ENCODE peak calls at places on chromosomes 13 and 19, in four cellular contexts. I is IMR-90, J is K562, K is HepG2. R is an unnamed sample.

GRCh38 chr19:19777692-19778091 is 43.9 kb downstream of the ZNF506 start:
- DNase-seq in K (no peak), J (no peak), I (no peak), R (no peak)

GRCh38 chr19:13985771-13986347 is 20.3 kb downstream of the RFX1 start:
- DNase-seq in J (no peak), I (no peak), K (no peak), R (no peak)

GRCh38 chr13:47499358-47500150 is 501.5 kb downstream of the SUCLA2 start:
- DNase-seq in K (no peak), J (no peak), I (peak; percentile 95), R (no peak)

GRCh38 chr13:71879129-71879535 is 12.1 kb upstream of the DACH1 start:
- DNase-seq in I (peak; percentile 27), J (no peak), K (peak; percentile 27), R (peak; percentile 10)

GRCh38 chr13:113052971-113053370 is 52.6 kb upstream of the F7 start:
- DNase-seq in I (no peak), J (no peak), K (no peak), R (no peak)

GRCh38 chr19:56900573-56901097 is 60.1 kb upstream of the PEG3 start:
- DNase-seq in K (peak; percentile 98), I (no peak), J (no peak), R (no peak)

GRCh38 chr13:58994077-58994476 is 1169.7 kb downstream of the DIAPH3 start:
- DNase-seq in K (no peak), I (no peak), J (no peak), R (no peak)

GRCh38 chr19:29497241-29497640 is 28.6 kb upstream of the VSTM2B start:
- DNase-seq in K (no peak), J (no peak), I (no peak), R (no peak)

GRCh38 chr19:30349131-30349730 is 23.0 kb upstream of the ZNF536 start:
- DNase-seq in I (no peak), J (no peak), K (no peak), R (no peak)

GRCh38 chr19:50695251-50696064 is 24.1 kb downstream of the SHANK1 start:
- DNase-seq in I (no peak), K (no peak), J (peak; percentile 74), R (peak; percentile 29)

GRCh38 chr13:51961493-51962403 is 49.5 kb downstream of the ATP7B start:
- DNase-seq in J (no peak), I (no peak), K (no peak), R (no peak)

GRCh38 chr19:4186087-4186993 is 3.9 kb downstream of the ANKRD24 start:
- DNase-seq in K (peak; percentile 67), J (peak; percentile 90), I (peak; percentile 58), R (peak; percentile 77)

GRCh38 chr13:102567857-102568256 is 28.9 kb upstream of the TPP2 start:
- DNase-seq in K (no peak), J (no peak), I (no peak), R (no peak)

GRCh38 chr13:43348397-43348796 is 325.0 kb downstream of the DNAJC15 start:
- DNase-seq in J (no peak), I (peak; percentile 62), K (no peak), R (peak; percentile 11)

GRCh38 chr19:28312269-28312668 is 900.7 kb downstream of the UQCRFS1 start:
- DNase-seq in J (peak; percentile 23), K (no peak), I (no peak), R (no peak)

GRCh38 chr19:45574526-45574925 is 10.1 kb downstream of the OPA3 start:
- DNase-seq in J (no peak), K (no peak), I (no peak), R (no peak)

GRCh38 chr13:86585826-86586225 is 786.6 kb upstream of the SLITRK6 start:
- DNase-seq in K (no peak), I (peak; percentile 93), J (no peak), R (no peak)

GRCh38 chr13:53411443-53411842 is 382.8 kb downstream of the OLFM4 start:
- DNase-seq in K (no peak), I (no peak), J (no peak), R (no peak)

GRCh38 chr13:32019612-32020233 is 11.9 kb upstream of the FRY start:
- DNase-seq in K (peak; percentile 73), J (peak; percentile 21), I (peak; percentile 81), R (peak; percentile 50)

GRCh38 chr19:33429891-33430673 is 56.6 kb downstream of the CEBPG start:
- DNase-seq in I (no peak), J (no peak), K (no peak), R (no peak)

GRCh38 chr19:11382898-11383705 is 1.0 kb downstream of the EPOR start:
- DNase-seq in J (peak; percentile 89), K (peak; percentile 70), I (no peak), R (peak; percentile 44)

GRCh38 chr19:53586277-53586691 is 45.5 kb upstream of the DPRX start:
- DNase-seq in I (no peak), J (no peak), K (peak; percentile 84), R (no peak)

GRCh38 chr19:5250127-5250659 is 90.4 kb downstream of the PTPRS start:
- DNase-seq in I (no peak), K (no peak), J (no peak), R (no peak)

GRCh38 chr13:70932511-70932910 is 824.3 kb upstream of the KLHL1 start:
- DNase-seq in K (no peak), I (no peak), J (no peak), R (no peak)

GRCh38 chr13:27965740-27966640 is 3.1 kb downstream of the CDX2 start:
- DNase-seq in J (no peak), I (no peak), K (no peak), R (no peak)

GRCh38 chr19:9009431-9009830 is 778 bp downstream of the MUC16 start:
- DNase-seq in I (no peak), J (no peak), K (no peak), R (no peak)

GRCh38 chr13:90403330-90404082 is 944.0 kb upstream of the MIR17HG start:
- DNase-seq in K (no peak), J (no peak), I (no peak), R (no peak)

GRCh38 chr19:37551123-37551993 is 43.2 kb downstream of the ZNF571 start:
- DNase-seq in I (peak; percentile 44), K (no peak), J (peak; percentile 63), R (no peak)

GRCh38 chr19:29702161-29702957 is 12.7 kb downstream of the C19orf12 start:
- DNase-seq in J (no peak), K (no peak), I (no peak), R (no peak)

GRCh38 chr19:45076029-45076850 is at the start of gene ZNF296:
- DNase-seq in J (peak; percentile 92), K (peak; percentile 75), I (no peak), R (peak; percentile 84)

GRCh38 chr13:22278336-22278929 is 607.6 kb downstream of the FGF9 start:
- DNase-seq in K (peak; percentile 2), J (peak; percentile 5), I (peak; percentile 63), R (peak; percentile 11)

GRCh38 chr19:7863971-7864718 is 10.0 kb downstream of the PRR36 start:
- DNase-seq in I (no peak), J (no peak), K (no peak), R (no peak)

GRCh38 chr19:7863157-7863970 is 10.8 kb downstream of the PRR36 start:
- DNase-seq in K (no peak), I (no peak), J (no peak), R (no peak)

GRCh38 chr19:7866399-7867091 is 7.6 kb downstream of the PRR36 start:
- DNase-seq in K (peak; percentile 32), J (no peak), I (no peak), R (no peak)

GRCh38 chr19:7865262-7865911 is 8.8 kb downstream of the PRR36 start:
- DNase-seq in I (no peak), K (no peak), J (peak; percentile 5), R (no peak)

DNA sequence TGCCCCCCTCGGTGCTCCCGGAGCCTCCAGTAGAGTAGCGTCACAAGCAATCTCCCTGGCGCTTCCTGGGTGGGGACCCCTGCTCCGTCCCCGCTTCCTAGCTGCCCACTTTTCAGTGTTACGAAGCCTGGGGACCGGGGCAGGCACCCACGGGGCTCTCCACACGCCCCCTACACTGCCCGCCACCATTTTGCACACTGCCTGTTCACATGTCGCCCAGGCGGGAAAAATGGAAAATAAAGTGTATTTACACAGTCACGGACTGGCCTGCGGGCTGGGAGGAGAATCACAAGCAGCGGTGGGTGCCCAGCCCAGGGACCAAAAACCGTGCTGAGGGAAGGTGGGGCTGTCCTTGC is 9.5 kb downstream of the PRR36 start:
- DNase-seq in K (no peak), J (no peak), I (no peak), R (no peak)
- TF ChIP-seq MAZ in K (no peak), J (no peak), I (no peak), R (no peak)

DNA sequence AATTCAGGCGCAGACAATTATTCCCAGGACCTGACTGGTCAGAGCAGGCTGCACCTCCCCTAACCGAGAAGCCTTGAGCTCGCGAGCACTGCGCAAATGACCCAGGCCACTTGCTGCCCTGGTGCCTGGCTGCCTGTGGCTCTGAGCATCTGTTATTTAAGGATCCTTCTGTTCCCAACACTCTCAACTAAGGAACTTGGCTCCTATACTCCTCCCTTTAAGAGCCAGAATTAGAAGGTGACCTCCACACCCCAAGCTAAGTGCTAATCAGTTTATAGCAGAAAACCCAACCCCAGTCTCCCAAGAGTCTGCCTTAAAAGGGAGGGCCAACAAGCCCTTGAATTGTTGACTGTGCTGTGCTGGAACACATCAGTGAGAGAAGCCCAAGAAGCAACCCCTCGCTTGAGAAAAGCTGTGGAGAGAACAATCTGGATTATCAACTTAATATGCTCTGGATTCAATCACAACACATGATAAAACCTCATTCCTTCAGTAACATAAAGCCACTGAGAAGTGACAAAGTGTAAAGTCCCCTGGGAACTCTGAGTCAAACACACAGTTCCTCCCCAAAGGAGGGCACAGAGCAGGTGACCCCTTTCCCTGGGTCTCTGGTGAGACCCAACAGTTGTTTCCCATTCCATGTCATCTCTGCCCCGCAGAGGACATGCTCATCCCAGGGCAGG is 14.6 kb downstream of the AKAP8L start:
- DNase-seq in J (no peak), I (no peak), K (no peak), R (no peak)
- TF ChIP-seq CEBPB in J (no peak), I (no peak), K (no peak), R (no peak)

DNA sequence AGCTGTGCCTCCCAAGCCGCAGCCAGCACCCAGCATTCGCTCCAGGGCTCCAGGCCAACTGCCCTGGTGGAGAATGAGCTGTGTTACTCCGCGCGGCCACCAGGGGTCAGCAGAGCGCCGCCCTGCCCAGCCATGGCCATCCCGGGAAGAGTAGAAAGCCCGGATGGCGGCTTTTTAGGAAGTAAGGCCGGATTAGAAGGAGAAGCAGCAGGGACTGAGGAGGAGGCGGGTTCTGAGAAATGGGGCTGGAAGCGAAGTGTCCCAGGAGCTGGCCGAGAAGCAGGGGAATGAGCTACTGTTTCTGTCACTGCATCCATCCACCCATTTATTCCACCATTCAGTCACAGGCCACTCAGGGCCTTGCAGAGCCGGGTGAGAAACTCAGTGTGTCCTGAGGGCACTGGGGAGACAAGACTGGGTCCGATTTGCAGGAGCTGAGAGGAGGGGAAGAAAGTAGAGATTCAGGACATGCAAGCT is 6.6 kb upstream of the NPAS1 start:
- DNase-seq in K (peak; percentile 56), I (peak; percentile 51), J (peak; percentile 81), R (no peak)
- TF ChIP-seq SMC3 in K (peak; percentile 43), I (peak; percentile 83), J (peak; percentile 97), R (peak; percentile 98)

GRCh38 chr19:1136918-1137317 is 33.1 kb downstream of the GPX4 start:
- DNase-seq in K (no peak), J (no peak), I (no peak), R (no peak)

GRCh38 chr19:1134431-1134830 is 30.6 kb downstream of the GPX4 start:
- DNase-seq in I (no peak), J (no peak), K (no peak), R (no peak)

GRCh38 chr19:1138121-1138520 is 34.3 kb downstream of the GPX4 start:
- DNase-seq in I (no peak), K (no peak), J (no peak), R (no peak)

GRCh38 chr19:1135454-1135853 is 31.7 kb downstream of the GPX4 start:
- DNase-seq in I (no peak), K (no peak), J (no peak), R (no peak)

GRCh38 chr19:1136201-1136600 is 32.4 kb downstream of the GPX4 start:
- DNase-seq in K (no peak), J (no peak), I (no peak), R (no peak)
- TF ChIP-seq MAZ in K (no peak), J (no peak), I (no peak), R (no peak)

R was measured in A549.